ENCODE peak calls at places on chromosomes 3 and 15, in eight cellular contexts. E, C, F, I, S, B, K and W are unnamed samples. For H4K20me1, the result is how much of the 10 kb centered on the place peaks cover.

GRCh38 chr15:41944313-41944940 is 27.9 kb downstream of the EHD4 start:
- DNase-seq in E (no peak), C (no peak), F (no peak), I (no peak), S (peak), B (peak), K (no peak), W (peak)

GRCh38 chr3:30353711-30354467 is 252.5 kb upstream of the TGFBR2 start:
- DNase-seq in E (peak), C (no peak), F (no peak), I (no peak), S (no peak), B (no peak), K (no peak), W (no peak)

GRCh38 chr15:58401276-58401675 is 30.5 kb upstream of the LIPC start:
- DNase-seq in E (no peak), C (no peak), F (no peak), I (no peak), S (no peak), B (no peak), K (no peak), W (no peak)

GRCh38 chr15:101031203-101031602 is 112.0 kb downstream of the LRRK1 start:
- DNase-seq in E (no peak), C (no peak), F (no peak), I (no peak), S (peak), B (no peak), K (peak), W (peak)

GRCh38 chr3:72343078-72343477 is 505.2 kb downstream of the SHQ1 start:
- DNase-seq in E (no peak), C (no peak), F (no peak), I (no peak), S (no peak), B (peak), K (no peak), W (peak)

GRCh38 chr3:56672-57071 is 139.9 kb upstream of the CHL1 start:
- DNase-seq in E (no peak), C (no peak), F (no peak), I (no peak), S (no peak), B (no peak), K (no peak), W (no peak)

GRCh38 chr3:138072816-138073215 is 42.6 kb downstream of the DZIP1L start:
- DNase-seq in E (no peak), C (no peak), F (no peak), I (no peak), S (peak), B (no peak), K (peak), W (no peak)

GRCh38 chr3:136856665-136857064 is 5.3 kb upstream of the NCK1 start:
- DNase-seq in E (no peak), C (no peak), F (no peak), I (no peak), S (no peak), B (no peak), K (no peak), W (no peak)

DNA sequence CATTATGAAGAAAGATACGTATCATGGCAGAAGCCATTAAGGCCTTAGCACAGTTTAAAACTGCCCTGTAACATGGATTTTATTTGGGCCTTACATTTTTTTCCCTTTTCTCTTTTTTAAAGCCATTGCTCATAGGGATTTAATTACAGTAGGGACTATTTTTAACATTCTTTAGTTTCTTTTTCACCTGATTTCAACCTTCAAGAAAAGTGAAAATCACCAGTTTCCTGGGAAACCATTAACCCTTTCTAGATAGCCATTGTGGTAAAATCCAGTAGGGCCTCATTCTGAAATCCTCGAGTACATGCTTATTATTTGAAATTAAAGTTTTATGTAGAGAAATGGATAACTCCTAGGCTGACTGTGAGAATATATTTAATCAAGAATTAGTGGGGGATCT is 3.1 kb downstream of the SPRED1 start:
- DNase-seq in E (no peak), C (no peak), F (no peak), I (no peak), S (peak), B (peak), K (no peak), W (no peak)
- H4K20me1 ChIP-seq in E (under half), C (under half), F (half or more), I (under half), S (half or more), B (under half), K (under half), W (under half)

GRCh38 chr3:98917608-98918007 is 16.1 kb upstream of the DCBLD2 start:
- DNase-seq in E (no peak), C (no peak), F (no peak), I (no peak), S (no peak), B (no peak), K (no peak), W (no peak)
- H3K27ac ChIP-seq in E (no peak), C (no peak), F (peak), I (no peak), S (no peak), B (no peak), K (no peak), W (no peak)

DNA sequence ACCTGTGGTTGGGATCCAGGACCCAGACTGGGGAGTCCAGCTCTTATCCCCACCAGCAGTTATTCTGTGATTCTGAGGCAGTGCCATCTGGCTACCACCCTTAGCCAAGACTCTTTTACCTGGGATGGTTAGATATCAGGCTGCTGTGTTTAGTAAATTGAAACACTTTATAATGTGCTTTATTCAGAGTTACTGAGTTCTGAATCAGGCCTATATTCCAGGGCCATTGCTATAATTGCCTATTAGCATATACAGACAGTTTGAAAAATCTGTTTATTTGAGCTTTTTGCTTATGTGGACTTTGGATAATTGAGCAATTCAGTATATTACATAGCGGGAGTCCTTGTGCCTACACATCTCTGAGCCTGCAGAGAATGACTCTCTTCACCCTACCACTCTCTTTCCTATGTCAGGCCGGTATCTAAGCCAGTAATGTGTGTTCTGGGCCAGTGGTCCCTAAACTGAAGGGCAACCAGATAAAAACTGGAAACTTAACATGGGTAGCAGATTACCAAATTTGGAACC is 45.4 kb upstream of the TRAK1 start:
- DNase-seq in E (no peak), C (no peak), F (no peak), I (no peak), S (no peak), B (peak), K (no peak), W (no peak)
- H4K20me1 ChIP-seq in E (under half), C (under half), F (under half), I (under half), S (under half), B (under half), K (under half), W (under half)

DNA sequence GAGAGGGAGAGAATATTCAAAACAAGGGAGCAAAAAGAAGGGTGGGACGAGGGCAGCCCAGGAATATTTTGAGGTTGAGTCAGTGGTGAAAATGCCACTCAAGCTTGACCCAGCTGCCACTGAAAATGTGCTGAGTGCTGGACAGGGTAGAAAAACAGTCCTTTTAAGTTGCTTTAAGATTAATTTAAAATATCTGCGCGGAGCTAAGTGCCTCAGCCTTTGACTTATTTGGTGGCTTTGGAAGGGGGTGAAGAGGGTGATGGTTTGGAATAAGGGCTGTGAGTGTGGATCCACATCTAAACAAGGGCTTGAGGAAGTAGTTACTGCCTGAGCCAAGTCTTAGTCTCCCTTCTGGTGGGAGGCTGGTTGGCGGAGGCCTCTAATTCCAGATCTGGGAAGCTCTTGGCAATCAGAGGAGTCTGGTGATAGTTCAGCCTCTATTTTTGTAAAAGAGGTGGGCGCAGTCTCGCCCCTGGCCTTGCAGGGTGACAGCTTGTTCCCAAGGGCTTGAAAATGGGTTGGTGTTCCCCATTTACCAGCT is 280.8 kb upstream of the ROPN1 start:
- DNase-seq in E (no peak), C (no peak), F (no peak), I (no peak), S (no peak), B (no peak), K (no peak), W (peak)
- H3K27ac ChIP-seq in E (no peak), C (no peak), F (no peak), I (no peak), S (no peak), B (no peak), K (no peak), W (no peak)

DNA sequence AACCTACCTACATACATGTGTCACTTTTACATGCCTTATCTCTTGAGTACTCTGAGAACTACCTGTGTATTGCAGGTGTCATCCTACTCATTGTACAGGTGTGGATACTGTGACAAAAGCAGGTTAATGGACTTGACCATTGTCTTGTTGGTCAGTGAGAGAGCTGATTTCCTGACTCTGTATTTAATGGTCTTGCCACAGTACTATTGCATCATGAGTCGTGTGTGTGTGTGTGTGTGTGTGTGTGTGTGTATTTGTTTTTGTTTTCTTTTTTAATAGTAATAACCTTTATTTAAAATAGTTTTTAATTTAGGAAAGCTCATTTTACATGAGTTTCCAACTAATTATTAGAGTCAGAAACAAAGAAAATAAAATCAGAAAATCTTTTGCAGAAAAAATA is 7.7 kb downstream of the SELENOT start:
- DNase-seq in E (no peak), C (no peak), F (no peak), I (no peak), S (no peak), B (peak), K (no peak), W (no peak)
- H4K20me1 ChIP-seq in E (half or more), C (under half), F (under half), I (under half), S (under half), B (under half), K (under half), W (under half)

GRCh38 chr15:90437516-90437915 is 49.5 kb downstream of the IQGAP1 start:
- DNase-seq in E (no peak), C (no peak), F (no peak), I (no peak), S (no peak), B (no peak), K (no peak), W (no peak)
- H3K27ac ChIP-seq in E (no peak), C (no peak), F (no peak), I (no peak), S (no peak), B (no peak), K (no peak), W (no peak)

GRCh38 chr15:63831041-63831440 is 2.7 kb downstream of the HERC1 start:
- DNase-seq in E (no peak), C (no peak), F (no peak), I (no peak), S (no peak), B (no peak), K (no peak), W (no peak)
- H4K20me1 ChIP-seq in E (under half), C (under half), F (under half), I (under half), S (under half), B (under half), K (under half), W (under half)